ENCODE peak calls at places on chromosomes 6 and 20, in five cellular contexts. O is A673, C is cardiac muscle cell, N is body of pancreas, A is fibroblast of lung. U is an unnamed sample.
A peak's percentile ranks its signal among the peaks of the same experiment; 100 is the strongest.

GRCh38 chr20:17615645-17616479 is 46.0 kb downstream of the DSTN start:
- DNase-seq in A (no peak), N (peak; percentile 26), C (no peak), O (no peak), U (peak; percentile 66)

GRCh38 chr6:46380152-46380807 is 111.0 kb downstream of the RCAN2 start:
- DNase-seq in A (no peak), C (no peak), N (no peak), O (no peak), U (no peak)

GRCh38 chr20:45322952-45323383 is 14.9 kb upstream of the MATN4 start:
- DNase-seq in A (peak; percentile 58), O (peak; percentile 34), N (peak; percentile 70), C (peak; percentile 58), U (no peak)

GRCh38 chr6:136591617-136592016 is 41.4 kb upstream of the MAP7 start:
- DNase-seq in C (no peak), N (no peak), A (no peak), O (no peak), U (no peak)

GRCh38 chr20:24816431-24816830 is 132.6 kb upstream of the CST7 start:
- DNase-seq in A (no peak), N (no peak), C (no peak), O (no peak), U (no peak)

GRCh38 chr6:25956231-25956630 is 6.4 kb upstream of the TRIM38 start:
- DNase-seq in O (no peak), N (no peak), A (no peak), C (no peak), U (no peak)

GRCh38 chr6:26327450-26328264 is 37.3 kb upstream of the BTN3A2 start:
- DNase-seq in O (peak; percentile 82), C (no peak), N (no peak), A (peak; percentile 83), U (no peak)

GRCh38 chr6:76697585-76697984 is 625.1 kb upstream of the IMPG1 start:
- DNase-seq in A (peak; percentile 6), O (no peak), N (no peak), C (no peak), U (no peak)

GRCh38 chr20:44961024-44961866 is 1.0 kb upstream of the TOMM34 start:
- DNase-seq in O (peak; percentile 39), A (no peak), N (no peak), C (no peak), U (no peak)

GRCh38 chr6:158571826-158572652 is 12.1 kb downstream of the TMEM181 start:
- DNase-seq in A (no peak), C (no peak), O (no peak), N (peak; percentile 83), U (peak; percentile 53)

GRCh38 chr6:125598422-125598821 is 151.0 kb upstream of the HEY2 start:
- DNase-seq in A (peak; percentile 69), C (no peak), O (peak; percentile 53), N (no peak), U (peak; percentile 91)

GRCh38 chr20:57716202-57716601 is 6.4 kb upstream of the PMEPA1 start:
- DNase-seq in O (no peak), C (no peak), A (peak; percentile 54), N (no peak), U (no peak)

GRCh38 chr6:137951064-137951597 is 84.1 kb downstream of the TNFAIP3 start:
- DNase-seq in C (no peak), N (no peak), A (no peak), O (no peak), U (no peak)

GRCh38 chr6:33091957-33092356 is 16.2 kb downstream of the HLA-DPB1 start:
- DNase-seq in N (peak; percentile 49), O (no peak), C (peak; percentile 47), A (no peak), U (no peak)

DNA sequence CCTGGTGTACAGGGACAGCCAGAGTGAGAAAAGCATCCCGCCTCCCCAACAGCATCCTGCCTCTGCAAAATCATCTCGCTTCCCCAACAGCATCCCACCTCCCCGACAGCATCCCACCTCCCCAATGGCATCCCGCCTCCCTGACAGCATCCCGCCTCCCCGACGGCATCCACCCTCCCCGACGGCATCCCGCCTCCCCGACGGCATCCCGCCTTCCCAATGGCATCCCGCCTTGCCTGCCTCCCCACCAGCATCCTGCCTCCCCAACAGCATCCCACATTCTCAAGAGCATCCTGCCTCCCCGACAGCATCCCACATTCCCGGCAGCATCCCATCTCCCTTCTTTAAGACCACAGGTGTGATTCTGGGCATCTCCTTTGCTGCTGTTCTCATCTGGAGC is 46.0 kb upstream of the NXT1 start:
- DNase-seq in N (no peak), C (no peak), O (no peak), A (no peak), U (no peak)
- H3K27ac ChIP-seq in N (no peak overlapping the region), C (no peak overlapping the region), O (no peak overlapping the region), A (no peak overlapping the region), U (peak overlapping the region; percentile 32)

GRCh38 chr20:8130840-8131526 is 1.1 kb upstream of the PLCB1 start:
- DNase-seq in C (no peak), O (no peak), N (no peak), A (no peak), U (no peak)
- H3K27ac ChIP-seq in C (no peak overlapping the region), O (no peak overlapping the region), N (no peak overlapping the region), A (no peak overlapping the region), U (no peak overlapping the region)

GRCh38 chr6:3079700-3080099 is 11.4 kb downstream of the RIPK1 start:
- DNase-seq in C (no peak), A (no peak), O (no peak), N (no peak), U (no peak)
- H3K27ac ChIP-seq in C (no peak overlapping the region), A (no peak overlapping the region), O (no peak overlapping the region), N (no peak overlapping the region), U (no peak overlapping the region)

GRCh38 chr20:1373614-1374013 is 19.2 kb downstream of the FKBP1A start:
- DNase-seq in N (no peak), A (no peak), C (no peak), O (no peak), U (no peak)
- H3K27ac ChIP-seq in N (no peak overlapping the region), A (no peak overlapping the region), C (no peak overlapping the region), O (no peak overlapping the region), U (peak overlapping the region; percentile 57)

GRCh38 chr20:23658336-23658735 is 20.6 kb upstream of the CST3 start:
- DNase-seq in O (no peak), N (no peak), C (no peak), A (no peak), U (no peak)

GRCh38 chr20:23661002-23661429 is 23.3 kb upstream of the CST3 start:
- DNase-seq in C (no peak), N (no peak), O (no peak), A (no peak), U (no peak)

GRCh38 chr20:23657202-23657601 is 19.4 kb upstream of the CST3 start:
- DNase-seq in A (no peak), O (no peak), C (no peak), N (no peak), U (no peak)

GRCh38 chr20:23659989-23660837 is 22.5 kb upstream of the CST3 start:
- DNase-seq in N (no peak), A (peak; percentile 82), C (no peak), O (no peak), U (no peak)

GRCh38 chr20:23658989-23659609 is 21.3 kb upstream of the CST3 start:
- DNase-seq in A (no peak), O (no peak), C (no peak), N (no peak), U (no peak)
- H3K27ac ChIP-seq in A (no peak overlapping the region), O (no peak overlapping the region), C (no peak overlapping the region), N (no peak overlapping the region), U (no peak overlapping the region)

U was measured in ascending aorta.